ENCODE peak calls at places on chromosomes 16 and 17, in ten cellular contexts. X is activated T-helper 1 cell treated with anti-CD3 and anti-CD28 coated beads, Interleukin-2, amount 50 U/mL, for 16 hours; A is small intestine; Y is activated T-cell treated with anti-CD3 and anti-CD28 coated beads for 24 hours; H is ureter; I is kidney epithelial cell; B is NCI-H187; F is NCI-H1694; U is lower lobe of right lung; S is Jurkat, Clone E6-1. W is an unnamed sample.

GRCh38 chr17:2062571-2063183 is 7.8 kb downstream of the HIC1 start:
- DNase-seq in U (no peak), X (no peak), Y (no peak), F (no peak), A (no peak), S (no peak), I (no peak), H (no peak), B (no peak), W (no peak)

GRCh38 chr17:81287741-81288430 is 7.2 kb downstream of the SLC38A10 start:
- DNase-seq in B (no peak), A (no peak), F (no peak), Y (no peak), U (no peak), H (no peak), I (no peak), S (no peak), X (no peak), W (no peak)

GRCh38 chr16:16021988-16022682 is 72.7 kb downstream of the ABCC1 start:
- DNase-seq in I (peak; percentile 83), A (peak; percentile 81), Y (no peak), X (no peak), H (peak; percentile 96), B (no peak), U (peak; percentile 91), S (no peak), F (peak; percentile 11), W (no peak)

GRCh38 chr16:28011223-28011622 is 52.3 kb downstream of the GSG1L start:
- DNase-seq in X (no peak), U (no peak), I (no peak), Y (no peak), F (no peak), H (no peak), B (no peak), S (no peak), A (no peak), W (no peak)

GRCh38 chr17:47955497-47956461 is 1.9 kb downstream of the PRR15L start:
- DNase-seq in H (no peak), F (no peak), A (peak; percentile 83), I (no peak), Y (no peak), X (no peak), U (peak; percentile 93), B (peak; percentile 45), S (no peak), W (no peak)

GRCh38 chr16:11627822-11628457 is 40.3 kb upstream of the SNN start:
- DNase-seq in X (no peak), F (no peak), Y (no peak), U (no peak), A (no peak), H (peak; percentile 73), S (no peak), I (peak; percentile 64), B (no peak), W (no peak)

GRCh38 chr16:23544436-23544835 is 12.7 kb downstream of the EARS2 start:
- DNase-seq in I (no peak), S (no peak), Y (no peak), B (no peak), X (no peak), A (no peak), U (no peak), F (no peak), H (no peak), W (no peak)

GRCh38 chr17:41907185-41907556 is 11.6 kb downstream of the ACLY start:
- DNase-seq in H (no peak), U (no peak), B (peak; percentile 61), F (no peak), X (no peak), Y (no peak), S (no peak), I (no peak), A (no peak), W (no peak)

GRCh38 chr16:74623214-74623842 is 16.4 kb upstream of the GLG1 start:
- DNase-seq in H (no peak), A (peak; percentile 66), I (peak; percentile 23), S (peak; percentile 39), X (no peak), U (no peak), F (peak; percentile 6), B (no peak), Y (no peak), W (no peak)

GRCh38 chr17:43846221-43846712 is 709 bp upstream of the CD300LG start:
- DNase-seq in A (peak; percentile 73), B (peak; percentile 51), Y (peak; percentile 70), U (peak; percentile 90), I (peak; percentile 9), F (peak; percentile 51), X (peak; percentile 72), H (peak; percentile 87), S (peak; percentile 17), W (peak; percentile 95)

GRCh38 chr17:63550816-63551639 is 751 bp downstream of the DCAF7 start:
- DNase-seq in Y (no peak), B (no peak), F (peak; percentile 46), I (no peak), U (no peak), H (no peak), X (no peak), A (peak; percentile 35), S (peak; percentile 30), W (peak; percentile 30)

GRCh38 chr16:12805091-12805490 is 1.4 kb upstream of the CPPED1 start:
- DNase-seq in Y (no peak), A (no peak), I (no peak), H (no peak), X (no peak), U (no peak), S (no peak), F (no peak), B (no peak), W (no peak)

GRCh38 chr16:87436225-87437172 is 44.4 kb downstream of the MAP1LC3B start:
- DNase-seq in A (no peak), U (no peak), I (no peak), F (no peak), B (no peak), H (no peak), Y (peak; percentile 28), S (peak; percentile 84), X (no peak), W (no peak)